ENCODE peak calls at places on chromosomes 12 and 14, in seven cellular contexts. S is ascending aorta, K is kidney, E is transverse colon, A is uterus, F is thoracic aorta, X is stomach. M is an unnamed sample.

GRCh38 chr14:24196071-24197061 is 1.1 kb upstream of the TM9SF1 start:
- DNase-seq in A (no peak), E (no peak), K (peak; percentile 64), F (no peak), X (no peak), S (no peak), M (no peak)

GRCh38 chr14:76121089-76121748 is 30.5 kb upstream of the GPATCH2L start:
- DNase-seq in K (no peak), X (no peak), S (no peak), A (no peak), E (no peak), F (no peak), M (no peak)

GRCh38 chr12:26701604-26702215 is 131.3 kb downstream of the ITPR2 start:
- DNase-seq in F (no peak), A (no peak), S (no peak), K (no peak), E (no peak), X (no peak), M (no peak)

GRCh38 chr12:104748356-104748755 is 209.7 kb downstream of the SLC41A2 start:
- DNase-seq in S (peak; percentile 61), F (no peak), A (no peak), E (no peak), X (no peak), K (no peak), M (no peak)

GRCh38 chr12:116027551-116027821 is 250.0 kb downstream of the MED13L start:
- DNase-seq in K (no peak), A (no peak), E (no peak), S (no peak), X (no peak), F (no peak), M (no peak)

GRCh38 chr12:95978774-95979173 is 17.4 kb downstream of the HAL start:
- DNase-seq in F (no peak), E (no peak), K (no peak), X (no peak), S (no peak), A (no peak), M (no peak)

GRCh38 chr12:14605401-14605989 is 37.8 kb upstream of the PLBD1 start:
- DNase-seq in S (no peak), F (no peak), K (no peak), X (no peak), E (no peak), A (no peak), M (no peak)

GRCh38 chr12:130983328-130984017 is 29.8 kb downstream of the ADGRD1 start:
- DNase-seq in S (no peak), E (no peak), K (no peak), F (no peak), X (no peak), A (no peak), M (no peak)

GRCh38 chr14:69291891-69292586 is 32.1 kb downstream of the GALNT16 start:
- DNase-seq in F (no peak), X (no peak), S (no peak), K (peak; percentile 29), E (no peak), A (no peak), M (peak; percentile 55)

GRCh38 chr14:101960225-101960624 is 4.1 kb upstream of the DYNC1H1 start:
- DNase-seq in S (peak; percentile 61), F (no peak), E (no peak), A (no peak), K (peak; percentile 66), X (no peak), M (no peak)

GRCh38 chr14:69854598-69854997 is 24.6 kb upstream of the SMOC1 start:
- DNase-seq in E (no peak), S (no peak), K (no peak), X (no peak), A (no peak), F (no peak), M (no peak)

GRCh38 chr14:23646648-23647549 is 10.7 kb downstream of the DHRS2 start:
- DNase-seq in K (no peak), X (no peak), A (no peak), E (no peak), S (peak; percentile 33), F (no peak), M (peak; percentile 26)

GRCh38 chr14:61472025-61472672 is 150.8 kb downstream of the PRKCH start:
- DNase-seq in A (no peak), X (no peak), K (no peak), F (no peak), S (no peak), E (no peak), M (no peak)

GRCh38 chr12:32149489-32149888 is 42.8 kb downstream of the BICD1 start:
- DNase-seq in E (no peak), X (no peak), F (no peak), A (no peak), S (no peak), K (no peak), M (no peak)

GRCh38 chr12:33830070-33830469 is 192.2 kb upstream of the ALG10 start:
- DNase-seq in X (no peak), F (no peak), S (no peak), K (no peak), E (no peak), A (no peak), M (no peak)

GRCh38 chr14:105087963-105088811 is 23.0 kb upstream of the GPR132 start:
- DNase-seq in X (peak; percentile 23), F (no peak), S (peak; percentile 79), A (peak; percentile 66), K (peak; percentile 96), E (peak; percentile 31), M (peak; percentile 89)

GRCh38 chr12:42299392-42300308 is 26.2 kb downstream of the ZCRB1 start:
- DNase-seq in E (no peak), F (no peak), K (no peak), A (no peak), S (no peak), X (no peak), M (peak; percentile 10)

GRCh38 chr12:103877934-103878510 is 37.0 kb upstream of the NT5DC3 start:
- DNase-seq in S (no peak), A (peak; percentile 65), K (no peak), X (peak; percentile 57), E (peak; percentile 63), F (peak; percentile 29), M (peak; percentile 52)

GRCh38 chr12:81077329-81077685 is 572 bp upstream of the ACSS3 start:
- DNase-seq in F (no peak), K (peak; percentile 52), E (no peak), A (peak; percentile 47), X (no peak), S (no peak), M (peak; percentile 25)

GRCh38 chr14:100446572-100446971 is 123.4 kb downstream of the SLC25A47 start:
- DNase-seq in E (no peak), A (no peak), K (no peak), S (no peak), F (no peak), X (no peak), M (no peak)

GRCh38 chr12:18595406-18595805 is 142.4 kb downstream of the PLCZ1 start:
- DNase-seq in A (no peak), S (no peak), X (no peak), E (no peak), F (no peak), K (no peak), M (peak; percentile 9)

GRCh38 chr12:1612196-1612595 is 16.8 kb upstream of the WNT5B start:
- DNase-seq in X (no peak), F (no peak), K (no peak), S (no peak), E (no peak), A (no peak), M (no peak)
- H3K4me3 ChIP-seq in X (no peak overlapping the region), F (peak overlapping the region; percentile 47), K (no peak overlapping the region), S (peak overlapping the region; percentile 19), E (no peak overlapping the region), A (no peak overlapping the region), M (no peak overlapping the region)

DNA sequence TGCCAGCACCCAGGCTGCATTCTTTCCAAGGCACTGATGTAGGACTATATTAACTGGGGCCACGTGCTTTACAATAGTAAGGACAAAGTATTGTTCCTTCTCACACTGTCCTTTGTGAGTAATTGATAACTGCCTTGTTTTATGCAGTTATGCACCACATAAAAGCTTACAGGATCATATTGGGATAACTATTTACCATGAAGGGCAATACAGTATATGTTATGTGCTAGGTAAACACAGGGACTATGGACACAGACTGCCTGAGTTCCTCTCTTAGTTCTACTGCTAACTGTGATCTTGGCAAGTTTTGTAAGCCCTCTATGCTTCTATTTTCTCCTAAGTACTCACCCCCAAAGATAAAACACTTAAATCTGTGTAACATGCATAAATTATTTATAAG is 183.7 kb downstream of the NOVA1 start:
- DNase-seq in S (no peak), E (no peak), F (no peak), X (no peak), A (no peak), K (no peak), M (no peak)
- H3K9me3 ChIP-seq in S (no peaks in the 10 kb centered on the region), E (no peaks in the 10 kb centered on the region), F (no peaks in the 10 kb centered on the region), X (no peaks in the 10 kb centered on the region), A (no peaks in the 10 kb centered on the region), K (no peaks in the 10 kb centered on the region), M (no peaks in the 10 kb centered on the region)

DNA sequence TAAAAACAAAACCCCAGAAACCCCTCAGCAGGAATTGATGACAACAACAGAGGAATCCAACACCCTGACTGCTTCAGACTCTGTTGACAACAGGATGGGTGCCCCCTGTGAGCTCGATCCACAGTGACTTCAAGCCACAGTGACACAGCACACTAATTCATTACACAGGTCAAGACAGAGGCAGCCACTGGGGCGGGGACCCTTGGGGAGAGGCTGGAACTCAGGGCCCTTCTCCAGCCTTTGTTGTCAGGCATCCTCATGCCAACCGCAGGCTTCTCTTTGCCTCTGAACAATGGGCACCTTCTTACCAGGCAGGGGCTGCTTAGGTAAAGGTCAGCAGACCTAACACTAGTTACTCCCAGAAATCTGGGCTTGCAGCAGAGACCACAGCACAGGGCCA is 37.6 kb downstream of the ACADS start:
- DNase-seq in E (no peak), A (no peak), S (no peak), F (no peak), K (peak; percentile 51), X (no peak), M (no peak)
- H3K36me3 ChIP-seq in E (peaks cover 18% of the 10 kb centered on the region), A (no peaks in the 10 kb centered on the region), S (peaks cover 54% of the 10 kb centered on the region), F (peaks cover 32% of the 10 kb centered on the region), K (peaks cover 32% of the 10 kb centered on the region), X (peaks cover 70% of the 10 kb centered on the region), M (peaks cover 15% of the 10 kb centered on the region)

GRCh38 chr14:56153271-56153670 is 35.1 kb downstream of the PELI2 start:
- DNase-seq in S (no peak), E (no peak), F (no peak), A (no peak), K (no peak), X (no peak), M (no peak)

GRCh38 chr14:56150018-56150417 is 31.8 kb downstream of the PELI2 start:
- DNase-seq in X (no peak), S (no peak), F (no peak), E (no peak), K (no peak), A (no peak), M (no peak)

GRCh38 chr14:56152221-56152620 is 34.0 kb downstream of the PELI2 start:
- DNase-seq in E (no peak), S (no peak), X (no peak), A (no peak), K (no peak), F (no peak), M (no peak)

GRCh38 chr14:56147980-56148901 is 30.0 kb downstream of the PELI2 start:
- DNase-seq in X (no peak), K (no peak), A (no peak), S (no peak), F (no peak), E (no peak), M (no peak)

GRCh38 chr14:56150645-56151345 is 32.6 kb downstream of the PELI2 start:
- DNase-seq in E (no peak), X (no peak), S (no peak), F (no peak), K (no peak), A (no peak), M (no peak)
- H3K4me3 ChIP-seq in E (no peak overlapping the region), X (no peak overlapping the region), S (no peak overlapping the region), F (no peak overlapping the region), K (no peak overlapping the region), A (no peak overlapping the region), M (no peak overlapping the region)

M was measured in MG63.